ENCODE peak calls at places on chromosomes 16 and 17, in eight cellular contexts. J, R, W, V, G, U, I and D are unnamed samples.
A peak's percentile ranks its signal among the peaks of the same experiment; 100 is the strongest.

GRCh38 chr16:4386951-4387565 is 15.4 kb downstream of the VASN start:
- DNase-seq in J (no peak), V (no peak), W (no peak), G (no peak), I (no peak), R (no peak), U (no peak), D (peak; percentile 23)

GRCh38 chr17:2709173-2709661 is 2.3 kb downstream of the CLUH start:
- DNase-seq in G (peak; percentile 87), I (no peak), U (no peak), J (no peak), R (peak; percentile 88), V (no peak), W (peak; percentile 91), D (peak; percentile 58)

GRCh38 chr16:57669476-57670162 is 1.5 kb downstream of the ADGRG3 start:
- DNase-seq in V (no peak), J (no peak), W (no peak), I (no peak), U (no peak), R (no peak), G (peak; percentile 66), D (no peak)

GRCh38 chr16:81431554-81432353 is 12.9 kb upstream of the CMIP start:
- DNase-seq in G (no peak), U (no peak), R (no peak), J (no peak), V (no peak), I (peak; percentile 77), W (peak; percentile 64), D (no peak)

GRCh38 chr16:49622421-49623402 is 233.2 kb downstream of the ZNF423 start:
- DNase-seq in U (no peak), V (no peak), I (no peak), J (no peak), G (no peak), R (no peak), W (no peak), D (no peak)

GRCh38 chr17:37417852-37418251 is 11.2 kb downstream of the TADA2A start:
- DNase-seq in R (no peak), V (no peak), I (peak; percentile 85), U (no peak), W (no peak), J (no peak), G (no peak), D (peak; percentile 75)

GRCh38 chr17:57671546-57672204 is 73.4 kb downstream of the CCDC182 start:
- DNase-seq in R (peak; percentile 74), G (peak; percentile 88), I (peak; percentile 69), J (peak; percentile 46), U (peak; percentile 73), W (peak; percentile 71), V (peak; percentile 55), D (no peak)

GRCh38 chr16:21159281-21159951 is 942 bp downstream of the LDAF1 start:
- DNase-seq in J (no peak), I (no peak), V (peak; percentile 32), U (peak; percentile 38), W (peak; percentile 63), R (peak; percentile 67), G (peak; percentile 87), D (peak; percentile 68)

GRCh38 chr17:32494621-32495346 is 8.0 kb downstream of the CDK5R1 start:
- DNase-seq in I (no peak), U (no peak), J (no peak), G (no peak), V (no peak), R (no peak), W (no peak), D (no peak)

GRCh38 chr17:50184057-50184456 is 17.4 kb downstream of the COL1A1 start:
- DNase-seq in R (no peak), U (no peak), J (no peak), I (peak; percentile 45), W (no peak), V (no peak), G (peak; percentile 28), D (no peak)

GRCh38 chr16:15518412-15519351 is 84.3 kb downstream of the BMERB1 start:
- DNase-seq in V (peak; percentile 85), J (no peak), G (no peak), U (peak; percentile 46), I (peak; percentile 76), R (no peak), W (peak; percentile 34), D (no peak)

GRCh38 chr17:17635126-17635525 is 43.6 kb upstream of the PEMT start:
- DNase-seq in V (no peak), I (no peak), W (no peak), J (no peak), R (no peak), G (no peak), U (no peak), D (no peak)

GRCh38 chr16:53042235-53042645 is 10.5 kb downstream of the CHD9NB start:
- DNase-seq in R (no peak), W (no peak), G (no peak), I (no peak), V (no peak), U (no peak), J (no peak), D (no peak)

GRCh38 chr17:13812350-13812749 is 210.6 kb upstream of the HS3ST3A1 start:
- DNase-seq in W (no peak), I (no peak), V (no peak), G (no peak), R (no peak), U (no peak), J (no peak), D (no peak)

GRCh38 chr16:85621698-85622433 is 8.7 kb downstream of the GSE1 start:
- DNase-seq in R (peak; percentile 88), J (no peak), W (peak; percentile 91), U (no peak), G (no peak), I (no peak), V (no peak), D (no peak)

GRCh38 chr16:87056083-87056482 is 261.1 kb downstream of the C16orf95 start:
- DNase-seq in W (no peak), J (no peak), R (no peak), V (peak; percentile 29), I (peak; percentile 60), G (no peak), U (no peak), D (no peak)

GRCh38 chr16:87057951-87058560 is 259.1 kb downstream of the C16orf95 start:
- DNase-seq in G (no peak), V (no peak), R (no peak), I (no peak), J (no peak), W (no peak), U (no peak), D (no peak)

GRCh38 chr16:87056551-87056950 is 260.6 kb downstream of the C16orf95 start:
- DNase-seq in W (no peak), U (no peak), G (no peak), J (no peak), V (no peak), R (no peak), I (no peak), D (no peak)

GRCh38 chr16:87058728-87059250 is 258.4 kb downstream of the C16orf95 start:
- DNase-seq in W (no peak), G (no peak), I (no peak), V (no peak), J (no peak), R (no peak), U (no peak), D (no peak)

DNA sequence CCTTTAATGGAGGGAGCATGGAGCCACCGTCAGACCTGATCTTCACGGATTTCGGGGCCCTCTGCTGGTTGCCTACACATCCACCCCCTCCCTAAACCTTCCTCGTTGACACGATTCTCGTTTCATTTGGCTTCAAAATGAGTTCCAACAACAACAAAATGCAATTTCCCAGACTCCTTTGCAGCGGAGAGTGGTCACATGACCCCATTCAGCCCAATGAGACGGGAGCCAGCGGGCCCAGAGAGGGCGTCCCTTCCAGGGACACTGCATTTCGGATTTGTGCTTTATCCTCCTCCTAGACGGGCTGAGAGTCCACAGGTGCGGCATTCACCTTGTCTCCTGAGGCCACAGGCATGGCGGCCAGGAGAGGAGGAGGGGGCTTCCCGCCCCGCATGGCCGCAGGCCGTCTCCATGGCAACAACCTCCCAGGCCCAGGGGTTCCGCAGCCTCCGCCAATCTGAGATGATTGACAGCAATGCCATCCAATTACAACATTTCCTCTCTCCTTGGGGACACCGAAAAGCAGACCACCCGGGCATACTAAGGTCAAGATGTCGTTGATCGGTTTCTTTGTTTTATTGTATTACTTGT is 259.8 kb downstream of the C16orf95 start:
- DNase-seq in U (no peak), G (no peak), W (no peak), J (no peak), R (no peak), I (no peak), V (no peak), D (no peak)
- TF ChIP-seq CTCF in U (peak; percentile 35), G (no peak), W (no peak), J (no peak), R (no peak), I (peak; percentile 10), V (no peak), D (no peak)

GRCh38 chr17:79451167-79451566 is 159.7 kb downstream of the RBFOX3 start:
- DNase-seq in W (no peak), V (no peak), I (no peak), J (no peak), U (no peak), R (no peak), G (no peak), D (no peak)
- H3K27me3 ChIP-seq in W (no peaks in the 10 kb centered on the region), V (no peaks in the 10 kb centered on the region), I (no peaks in the 10 kb centered on the region), J (no peaks in the 10 kb centered on the region), U (peaks cover 51% of the 10 kb centered on the region), R (no peaks in the 10 kb centered on the region), G (no peaks in the 10 kb centered on the region), D (no peaks in the 10 kb centered on the region)

GRCh38 chr17:48121921-48122650 is 14.5 kb downstream of the SNX11 start:
- DNase-seq in I (no peak), W (no peak), J (no peak), R (no peak), U (no peak), G (no peak), V (no peak), D (no peak)
- H3K36me3 ChIP-seq in I (peaks cover 39% of the 10 kb centered on the region), W (peaks cover 27% of the 10 kb centered on the region), J (peaks cover 34% of the 10 kb centered on the region), R (peaks cover 87% of the 10 kb centered on the region), U (peaks cover 66% of the 10 kb centered on the region), G (peaks cover 99% of the 10 kb centered on the region), V (peaks cover 32% of the 10 kb centered on the region), D (peaks cover 25% of the 10 kb centered on the region)

DNA sequence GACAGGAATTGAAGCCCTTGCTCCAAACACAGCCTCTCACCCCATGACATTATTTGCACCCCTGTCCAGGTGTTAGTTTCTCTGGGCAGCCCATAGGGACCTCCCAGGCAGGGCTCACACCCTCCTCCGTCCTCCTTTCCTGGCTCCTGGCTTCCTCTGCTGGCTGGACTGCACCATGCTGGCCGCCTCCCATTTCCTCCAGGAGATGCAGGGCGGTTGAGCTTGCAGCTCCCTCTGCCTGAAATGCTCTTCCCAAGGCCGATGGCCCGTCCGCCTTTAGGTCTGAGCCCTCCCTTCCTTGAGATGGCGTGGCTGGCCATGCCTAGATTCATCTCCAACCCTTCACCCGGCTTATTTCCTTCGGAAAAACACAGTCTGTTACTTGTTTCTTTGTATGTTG is 334.8 kb downstream of the SNX29 start:
- DNase-seq in J (no peak), W (no peak), U (no peak), I (no peak), G (no peak), V (peak; percentile 27), R (no peak), D (no peak)
- TF ChIP-seq CTCF in J (no peak), W (no peak), U (peak; percentile 35), I (no peak), G (no peak), V (no peak), R (no peak), D (no peak)

GRCh38 chr17:6657633-6658287 is 6.2 kb downstream of the C17orf100 start:
- DNase-seq in U (no peak), I (no peak), G (no peak), W (no peak), V (no peak), R (no peak), J (no peak), D (no peak)
- H3K27me3 ChIP-seq in U (peaks cover 91% of the 10 kb centered on the region), I (peaks cover 54% of the 10 kb centered on the region), G (peaks cover 18% of the 10 kb centered on the region), W (no peaks in the 10 kb centered on the region), V (peaks cover 62% of the 10 kb centered on the region), R (peaks cover 7% of the 10 kb centered on the region), J (no peaks in the 10 kb centered on the region), D (no peaks in the 10 kb centered on the region)

GRCh38 chr17:38897671-38898290 is 27.6 kb upstream of the LASP1NB start:
- DNase-seq in G (no peak), W (no peak), I (no peak), V (peak; percentile 46), J (no peak), U (no peak), R (no peak), D (no peak)
- H3K36me3 ChIP-seq in G (peaks cover 64% of the 10 kb centered on the region), W (peaks cover 5% of the 10 kb centered on the region), I (peaks cover 70% of the 10 kb centered on the region), V (peaks cover 10% of the 10 kb centered on the region), J (peaks cover 16% of the 10 kb centered on the region), U (peaks cover 18% of the 10 kb centered on the region), R (peaks cover 94% of the 10 kb centered on the region), D (peaks cover 30% of the 10 kb centered on the region)